ENCODE peak calls at places on chromosome 13, in six cellular contexts. One of them, this sample, is unnamed.

GRCh38 chr13:77521194-77521593 is 14.3 kb upstream of the SCEL start:
- DNase-seq in fibroblast of lung: peak; percentile 59
- DNase-seq in effector memory CD4-positive, alpha-beta T cell: no peak
- DNase-seq in transverse colon: no peak
- DNase-seq in PC-3: peak; percentile 94
- DNase-seq in endodermal cell: no peak
- DNase-seq in this sample: no peak

GRCh38 chr13:47337781-47338507 is 441.1 kb upstream of the HTR2A start:
- DNase-seq in fibroblast of lung: peak; percentile 92
- DNase-seq in effector memory CD4-positive, alpha-beta T cell: no peak
- DNase-seq in transverse colon: no peak
- DNase-seq in PC-3: no peak
- DNase-seq in endodermal cell: peak; percentile 85
- DNase-seq in this sample: no peak

GRCh38 chr13:40052954-40053353 is 397.5 kb downstream of the COG6 start:
- DNase-seq in fibroblast of lung: no peak
- DNase-seq in effector memory CD4-positive, alpha-beta T cell: no peak
- DNase-seq in transverse colon: no peak
- DNase-seq in PC-3: no peak
- DNase-seq in endodermal cell: no peak
- DNase-seq in this sample: no peak

GRCh38 chr13:113034451-113035208 is 65.6 kb downstream of the MCF2L start:
- DNase-seq in fibroblast of lung: peak; percentile 36
- DNase-seq in effector memory CD4-positive, alpha-beta T cell: no peak
- DNase-seq in transverse colon: peak; percentile 24
- DNase-seq in PC-3: peak; percentile 66
- DNase-seq in endodermal cell: peak; percentile 81
- DNase-seq in this sample: no peak

GRCh38 chr13:112466132-112467025 is 90.2 kb downstream of the SPACA7 start:
- DNase-seq in fibroblast of lung: no peak
- DNase-seq in effector memory CD4-positive, alpha-beta T cell: no peak
- DNase-seq in transverse colon: no peak
- DNase-seq in PC-3: no peak
- DNase-seq in endodermal cell: no peak
- DNase-seq in this sample: no peak

GRCh38 chr13:53340505-53341143 is 312.0 kb downstream of the OLFM4 start:
- DNase-seq in fibroblast of lung: no peak
- DNase-seq in effector memory CD4-positive, alpha-beta T cell: no peak
- DNase-seq in transverse colon: no peak
- DNase-seq in PC-3: no peak
- DNase-seq in endodermal cell: no peak
- DNase-seq in this sample: no peak

GRCh38 chr13:101406787-101407186 is 9.5 kb downstream of the NALCN start:
- DNase-seq in fibroblast of lung: no peak
- DNase-seq in effector memory CD4-positive, alpha-beta T cell: no peak
- DNase-seq in transverse colon: no peak
- DNase-seq in PC-3: peak; percentile 55
- DNase-seq in endodermal cell: no peak
- DNase-seq in this sample: no peak

GRCh38 chr13:49635599-49636433 is 7.5 kb downstream of the ARL11 start:
- DNase-seq in fibroblast of lung: peak; percentile 69
- DNase-seq in effector memory CD4-positive, alpha-beta T cell: no peak
- DNase-seq in transverse colon: no peak
- DNase-seq in PC-3: no peak
- DNase-seq in endodermal cell: peak; percentile 82
- DNase-seq in this sample: peak; percentile 72

GRCh38 chr13:98880673-98881072 is 97.2 kb downstream of the DOCK9 start:
- DNase-seq in fibroblast of lung: no peak
- DNase-seq in effector memory CD4-positive, alpha-beta T cell: no peak
- DNase-seq in transverse colon: no peak
- DNase-seq in PC-3: no peak
- DNase-seq in endodermal cell: no peak
- DNase-seq in this sample: no peak

GRCh38 chr13:43041368-43041921 is 18.1 kb downstream of the DNAJC15 start:
- DNase-seq in fibroblast of lung: no peak
- DNase-seq in effector memory CD4-positive, alpha-beta T cell: no peak
- DNase-seq in transverse colon: no peak
- DNase-seq in PC-3: no peak
- DNase-seq in endodermal cell: no peak
- DNase-seq in this sample: no peak

GRCh38 chr13:28805193-28805819 is 14.8 kb upstream of the MTUS2 start:
- DNase-seq in fibroblast of lung: no peak
- DNase-seq in effector memory CD4-positive, alpha-beta T cell: no peak
- DNase-seq in transverse colon: no peak
- DNase-seq in PC-3: peak; percentile 41
- DNase-seq in endodermal cell: peak; percentile 89
- DNase-seq in this sample: no peak

GRCh38 chr13:65926750-65927171 is 1303.4 kb downstream of the PCDH9 start:
- DNase-seq in fibroblast of lung: no peak
- DNase-seq in effector memory CD4-positive, alpha-beta T cell: no peak
- DNase-seq in transverse colon: peak; percentile 9
- DNase-seq in PC-3: peak; percentile 85
- DNase-seq in endodermal cell: peak; percentile 87
- DNase-seq in this sample: no peak

GRCh38 chr13:32045963-32046785 is 14.6 kb downstream of the FRY start:
- DNase-seq in fibroblast of lung: peak; percentile 54
- DNase-seq in effector memory CD4-positive, alpha-beta T cell: no peak
- DNase-seq in transverse colon: no peak
- DNase-seq in PC-3: no peak
- DNase-seq in endodermal cell: no peak
- DNase-seq in this sample: no peak

GRCh38 chr13:40522234-40522633 is 144.2 kb downstream of the FOXO1 start:
- DNase-seq in fibroblast of lung: peak; percentile 36
- DNase-seq in effector memory CD4-positive, alpha-beta T cell: no peak
- DNase-seq in transverse colon: no peak
- DNase-seq in PC-3: no peak
- DNase-seq in endodermal cell: no peak
- DNase-seq in this sample: no peak

GRCh38 chr13:112603641-112604220 is 15.8 kb upstream of the TUBGCP3 start:
- DNase-seq in fibroblast of lung: peak; percentile 63
- DNase-seq in effector memory CD4-positive, alpha-beta T cell: no peak
- DNase-seq in transverse colon: no peak
- DNase-seq in PC-3: peak; percentile 10
- DNase-seq in endodermal cell: no peak
- DNase-seq in this sample: no peak

GRCh38 chr13:112888238-112889111 is 80.5 kb upstream of the MCF2L start:
- DNase-seq in fibroblast of lung: no peak
- DNase-seq in effector memory CD4-positive, alpha-beta T cell: no peak
- DNase-seq in transverse colon: no peak
- DNase-seq in PC-3: no peak
- DNase-seq in endodermal cell: peak; percentile 52
- DNase-seq in this sample: no peak

GRCh38 chr13:98147521-98147920 is 4.6 kb downstream of the FARP1 start:
- DNase-seq in fibroblast of lung: peak; percentile 37
- DNase-seq in effector memory CD4-positive, alpha-beta T cell: no peak
- DNase-seq in transverse colon: no peak
- DNase-seq in PC-3: no peak
- DNase-seq in endodermal cell: no peak
- DNase-seq in this sample: no peak

GRCh38 chr13:99977334-99977911 is 4.2 kb upstream of the ZIC2 start:
- DNase-seq in fibroblast of lung: no peak
- DNase-seq in effector memory CD4-positive, alpha-beta T cell: no peak
- DNase-seq in transverse colon: no peak
- DNase-seq in PC-3: no peak
- DNase-seq in endodermal cell: peak; percentile 38
- DNase-seq in this sample: no peak

GRCh38 chr13:99976502-99977115 is 5.0 kb upstream of the ZIC2 start:
- DNase-seq in fibroblast of lung: no peak
- DNase-seq in effector memory CD4-positive, alpha-beta T cell: no peak
- DNase-seq in transverse colon: no peak
- DNase-seq in PC-3: no peak
- DNase-seq in endodermal cell: no peak
- DNase-seq in this sample: no peak

GRCh38 chr13:99974939-99975561 is 3.5 kb upstream of the ZIC5 start:
- DNase-seq in fibroblast of lung: no peak
- DNase-seq in effector memory CD4-positive, alpha-beta T cell: no peak
- DNase-seq in transverse colon: no peak
- DNase-seq in PC-3: no peak
- DNase-seq in endodermal cell: peak; percentile 78
- DNase-seq in this sample: no peak

GRCh38 chr13:99974296-99974938 is 2.9 kb upstream of the ZIC5 start:
- DNase-seq in fibroblast of lung: no peak
- DNase-seq in effector memory CD4-positive, alpha-beta T cell: no peak
- DNase-seq in transverse colon: no peak
- DNase-seq in PC-3: no peak
- DNase-seq in endodermal cell: peak; percentile 55
- DNase-seq in this sample: no peak

DNA sequence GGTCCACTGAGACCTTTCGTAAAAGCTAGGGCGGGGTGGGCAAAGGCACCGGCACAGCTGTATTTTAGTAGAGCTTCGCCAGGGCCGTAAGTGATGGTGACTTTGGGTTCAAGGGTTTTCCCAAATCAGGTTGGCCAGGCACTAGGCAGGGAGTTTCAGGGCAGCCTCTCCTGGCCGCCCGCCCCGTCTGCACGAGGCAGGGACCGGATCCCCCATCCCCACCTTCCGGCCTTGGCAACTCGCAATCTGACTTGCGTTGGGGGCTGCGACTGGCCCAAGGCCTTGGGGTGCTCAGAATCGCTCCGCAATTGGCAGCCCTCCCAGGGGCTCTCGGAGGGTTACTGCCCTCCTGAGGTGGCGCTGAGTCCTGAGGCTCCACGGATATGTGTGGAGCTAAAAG is 4.1 kb upstream of the ZIC5 start:
- DNase-seq in fibroblast of lung: no peak
- DNase-seq in effector memory CD4-positive, alpha-beta T cell: no peak
- DNase-seq in transverse colon: no peak
- DNase-seq in PC-3: no peak
- DNase-seq in endodermal cell: peak; percentile 71
- DNase-seq in this sample: no peak
- H3K4me3 ChIP-seq in fibroblast of lung: no peak overlapping the region
- H3K4me3 ChIP-seq in effector memory CD4-positive, alpha-beta T cell: no peak overlapping the region
- H3K4me3 ChIP-seq in transverse colon: no peak overlapping the region
- H3K4me3 ChIP-seq in PC-3: no peak overlapping the region
- H3K4me3 ChIP-seq in endodermal cell: no peak overlapping the region
- H3K4me3 ChIP-seq in this sample: no peak overlapping the region

GRCh38 chr13:21066946-21067345 is 5.6 kb upstream of the LATS2 start:
- DNase-seq in fibroblast of lung: no peak
- DNase-seq in effector memory CD4-positive, alpha-beta T cell: no peak
- DNase-seq in transverse colon: no peak
- DNase-seq in PC-3: no peak
- DNase-seq in endodermal cell: no peak
- DNase-seq in this sample: no peak

GRCh38 chr13:21061077-21061945 is at the start of gene LATS2:
- DNase-seq in fibroblast of lung: peak; percentile 93
- DNase-seq in effector memory CD4-positive, alpha-beta T cell: peak; percentile 46
- DNase-seq in transverse colon: peak; percentile 96
- DNase-seq in PC-3: peak; percentile 94
- DNase-seq in endodermal cell: peak; percentile 98
- DNase-seq in this sample: peak; percentile 52

GRCh38 chr13:21060827-21061076 is 634 bp downstream of the LATS2 start:
- DNase-seq in fibroblast of lung: no peak
- DNase-seq in effector memory CD4-positive, alpha-beta T cell: no peak
- DNase-seq in transverse colon: no peak
- DNase-seq in PC-3: no peak
- DNase-seq in endodermal cell: no peak
- DNase-seq in this sample: no peak

GRCh38 chr13:21060063-21060826 is 1.1 kb downstream of the LATS2 start:
- DNase-seq in fibroblast of lung: peak; percentile 57
- DNase-seq in effector memory CD4-positive, alpha-beta T cell: no peak
- DNase-seq in transverse colon: peak; percentile 25
- DNase-seq in PC-3: peak; percentile 33
- DNase-seq in endodermal cell: peak; percentile 78
- DNase-seq in this sample: no peak

DNA sequence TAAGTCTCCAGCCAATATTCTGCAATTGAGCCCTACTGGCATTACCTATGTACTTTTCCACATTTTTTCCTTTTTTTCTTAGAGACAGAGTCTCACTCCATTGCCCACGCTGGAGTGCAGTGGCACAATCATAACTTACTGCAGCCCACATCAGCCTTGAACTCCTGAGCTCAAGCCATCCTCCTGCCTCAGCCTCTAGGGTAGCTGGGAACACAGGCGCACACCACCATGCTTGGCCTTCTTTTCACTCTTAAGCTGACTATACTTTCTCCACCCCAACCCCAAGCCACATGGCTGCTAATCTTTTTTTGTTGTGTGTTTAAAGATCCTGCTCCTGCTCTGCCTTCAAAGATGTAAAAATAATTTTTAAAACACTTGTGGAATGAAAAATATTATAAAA is 1.6 kb upstream of the LATS2 start:
- DNase-seq in fibroblast of lung: no peak
- DNase-seq in effector memory CD4-positive, alpha-beta T cell: no peak
- DNase-seq in transverse colon: no peak
- DNase-seq in PC-3: no peak
- DNase-seq in endodermal cell: no peak
- DNase-seq in this sample: no peak
- H3K27ac ChIP-seq in fibroblast of lung: no peak overlapping the region
- H3K27ac ChIP-seq in effector memory CD4-positive, alpha-beta T cell: no peak overlapping the region
- H3K27ac ChIP-seq in transverse colon: no peak overlapping the region
- H3K27ac ChIP-seq in PC-3: no peak overlapping the region
- H3K27ac ChIP-seq in endodermal cell: no peak overlapping the region
- H3K27ac ChIP-seq in this sample: no peak overlapping the region

DNA sequence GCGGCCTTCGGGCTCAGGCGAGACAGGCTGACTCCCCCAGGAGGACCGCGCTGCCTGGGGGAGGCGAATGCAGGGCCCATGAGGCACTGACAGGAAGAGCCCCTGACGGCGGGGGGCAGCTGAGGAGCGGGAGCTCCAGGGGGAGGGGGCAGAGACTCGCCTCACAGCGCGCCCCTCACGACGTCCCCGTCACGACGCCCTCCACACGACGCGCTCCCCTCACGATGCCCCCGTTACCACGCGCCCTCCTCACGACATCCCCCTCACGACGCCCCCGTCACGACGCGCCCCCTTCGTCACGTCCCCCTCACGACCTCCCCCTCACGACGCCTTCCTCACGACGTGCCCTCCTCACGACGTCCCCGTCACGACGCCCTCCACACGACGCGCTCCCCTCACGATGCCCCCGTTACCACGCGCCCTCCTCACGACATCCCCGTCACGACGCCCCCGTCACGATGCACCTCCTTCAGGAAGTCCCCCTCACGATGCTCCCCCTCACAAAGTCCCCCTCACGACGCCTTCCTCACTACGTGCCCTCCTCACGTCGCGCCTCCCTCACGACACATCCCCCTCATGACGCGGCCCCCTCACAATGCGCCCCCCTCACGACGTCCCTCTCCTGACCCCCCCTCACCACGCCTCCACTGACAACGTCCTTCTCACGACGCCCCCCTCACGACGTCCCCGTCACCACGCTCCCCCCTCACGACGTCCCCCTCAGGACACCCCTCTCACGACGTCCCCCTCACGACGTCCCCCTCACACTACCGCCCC is 99.6 kb downstream of the ING1 start:
- DNase-seq in fibroblast of lung: no peak
- DNase-seq in effector memory CD4-positive, alpha-beta T cell: no peak
- DNase-seq in transverse colon: no peak
- DNase-seq in PC-3: no peak
- DNase-seq in endodermal cell: no peak
- DNase-seq in this sample: no peak
- H3K4me3 ChIP-seq in fibroblast of lung: no peak overlapping the region
- H3K4me3 ChIP-seq in effector memory CD4-positive, alpha-beta T cell: no peak overlapping the region
- H3K4me3 ChIP-seq in transverse colon: no peak overlapping the region
- H3K4me3 ChIP-seq in PC-3: no peak overlapping the region
- H3K4me3 ChIP-seq in endodermal cell: no peak overlapping the region
- H3K4me3 ChIP-seq in this sample: no peak overlapping the region

DNA sequence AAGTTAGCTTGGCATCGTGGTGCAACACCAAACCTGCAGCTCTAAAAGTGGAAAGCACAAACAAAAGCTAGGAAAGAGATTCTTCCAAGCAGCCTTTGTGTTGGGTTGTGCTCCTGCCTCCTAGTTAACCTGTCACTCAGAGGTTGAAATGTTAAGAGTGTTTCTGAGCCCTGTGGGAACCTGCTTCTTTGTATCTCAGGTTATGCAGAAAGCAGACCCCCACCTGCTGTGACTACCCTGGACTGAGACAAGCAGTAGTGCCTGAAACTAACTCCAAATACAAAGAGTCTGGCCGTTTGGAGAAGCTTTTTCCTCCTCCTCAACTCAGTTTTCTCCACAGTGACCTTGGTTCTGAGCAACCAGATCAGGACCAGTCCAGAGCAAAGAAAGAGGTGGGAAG is 158.4 kb upstream of the CSNK1A1L start:
- DNase-seq in fibroblast of lung: no peak
- DNase-seq in effector memory CD4-positive, alpha-beta T cell: no peak
- DNase-seq in transverse colon: no peak
- DNase-seq in PC-3: no peak
- DNase-seq in endodermal cell: peak; percentile 65
- DNase-seq in this sample: no peak
- H3K27ac ChIP-seq in fibroblast of lung: no peak overlapping the region
- H3K27ac ChIP-seq in effector memory CD4-positive, alpha-beta T cell: no peak overlapping the region
- H3K27ac ChIP-seq in transverse colon: no peak overlapping the region
- H3K27ac ChIP-seq in PC-3: no peak overlapping the region
- H3K27ac ChIP-seq in endodermal cell: no peak overlapping the region
- H3K27ac ChIP-seq in this sample: no peak overlapping the region